ENCODE peak calls at places on chromosome 1, in nine cellular contexts. One of them, this sample, is unnamed.

GRCh38 chr1:25040122-25040685 is 110.1 kb upstream of the RUNX3 start:
- DNase-seq in substantia nigra: no peak
- DNase-seq in cardiac fibroblast: no peak
- DNase-seq in HT1080: no peak
- DNase-seq in activated T-helper 1 cell treated with anti-CD3 and anti-CD28 coated beads, Interleukin-2, amount 50 U/mL, for 16 hours: no peak
- DNase-seq in skeletal muscle cell: no peak
- DNase-seq in activated CD4-positive, CD25-positive, alpha-beta regulatory T cell treated with anti-CD3 and anti-CD28 coated beads, Interleukin-2, amount 50 U/mL, for 16 hours: no peak
- DNase-seq in neural crest cell: no peak
- DNase-seq in head of caudate nucleus: no peak
- DNase-seq in this sample: no peak

GRCh38 chr1:70142120-70142519 is 63.3 kb downstream of the LRRC40 start:
- DNase-seq in cardiac fibroblast: peak
- DNase-seq in skeletal muscle cell: no peak
- DNase-seq in head of caudate nucleus: no peak
- DNase-seq in activated CD4-positive, CD25-positive, alpha-beta regulatory T cell treated with anti-CD3 and anti-CD28 coated beads, Interleukin-2, amount 50 U/mL, for 16 hours: no peak
- DNase-seq in activated T-helper 1 cell treated with anti-CD3 and anti-CD28 coated beads, Interleukin-2, amount 50 U/mL, for 16 hours: no peak
- DNase-seq in neural crest cell: no peak
- DNase-seq in substantia nigra: no peak
- DNase-seq in HT1080: peak
- DNase-seq in this sample: no peak

GRCh38 chr1:114716304-114717158 is at the start of gene NRAS:
- DNase-seq in activated T-helper 1 cell treated with anti-CD3 and anti-CD28 coated beads, Interleukin-2, amount 50 U/mL, for 16 hours: peak
- DNase-seq in substantia nigra: peak
- DNase-seq in HT1080: peak
- DNase-seq in neural crest cell: peak
- DNase-seq in activated CD4-positive, CD25-positive, alpha-beta regulatory T cell treated with anti-CD3 and anti-CD28 coated beads, Interleukin-2, amount 50 U/mL, for 16 hours: peak
- DNase-seq in skeletal muscle cell: peak
- DNase-seq in head of caudate nucleus: peak
- DNase-seq in cardiac fibroblast: peak
- DNase-seq in this sample: peak

GRCh38 chr1:52707927-52708655 is 9.9 kb upstream of the COA7 start:
- DNase-seq in activated T-helper 1 cell treated with anti-CD3 and anti-CD28 coated beads, Interleukin-2, amount 50 U/mL, for 16 hours: no peak
- DNase-seq in activated CD4-positive, CD25-positive, alpha-beta regulatory T cell treated with anti-CD3 and anti-CD28 coated beads, Interleukin-2, amount 50 U/mL, for 16 hours: no peak
- DNase-seq in neural crest cell: no peak
- DNase-seq in head of caudate nucleus: no peak
- DNase-seq in cardiac fibroblast: peak
- DNase-seq in skeletal muscle cell: no peak
- DNase-seq in substantia nigra: no peak
- DNase-seq in HT1080: peak
- DNase-seq in this sample: peak

GRCh38 chr1:24108334-24109165 is 3.4 kb downstream of the MYOM3 start:
- DNase-seq in head of caudate nucleus: no peak
- DNase-seq in cardiac fibroblast: peak
- DNase-seq in activated T-helper 1 cell treated with anti-CD3 and anti-CD28 coated beads, Interleukin-2, amount 50 U/mL, for 16 hours: no peak
- DNase-seq in substantia nigra: no peak
- DNase-seq in neural crest cell: no peak
- DNase-seq in activated CD4-positive, CD25-positive, alpha-beta regulatory T cell treated with anti-CD3 and anti-CD28 coated beads, Interleukin-2, amount 50 U/mL, for 16 hours: no peak
- DNase-seq in skeletal muscle cell: no peak
- DNase-seq in HT1080: peak
- DNase-seq in this sample: no peak

GRCh38 chr1:30218438-30218837 is 504.9 kb downstream of the MATN1 start:
- DNase-seq in HT1080: no peak
- DNase-seq in neural crest cell: no peak
- DNase-seq in substantia nigra: no peak
- DNase-seq in activated CD4-positive, CD25-positive, alpha-beta regulatory T cell treated with anti-CD3 and anti-CD28 coated beads, Interleukin-2, amount 50 U/mL, for 16 hours: no peak
- DNase-seq in cardiac fibroblast: no peak
- DNase-seq in activated T-helper 1 cell treated with anti-CD3 and anti-CD28 coated beads, Interleukin-2, amount 50 U/mL, for 16 hours: no peak
- DNase-seq in head of caudate nucleus: no peak
- DNase-seq in skeletal muscle cell: no peak
- DNase-seq in this sample: no peak

GRCh38 chr1:21314797-21315396 is 24.6 kb upstream of the ECE1 start:
- DNase-seq in cardiac fibroblast: no peak
- DNase-seq in head of caudate nucleus: no peak
- DNase-seq in substantia nigra: no peak
- DNase-seq in activated CD4-positive, CD25-positive, alpha-beta regulatory T cell treated with anti-CD3 and anti-CD28 coated beads, Interleukin-2, amount 50 U/mL, for 16 hours: no peak
- DNase-seq in skeletal muscle cell: no peak
- DNase-seq in neural crest cell: no peak
- DNase-seq in activated T-helper 1 cell treated with anti-CD3 and anti-CD28 coated beads, Interleukin-2, amount 50 U/mL, for 16 hours: no peak
- DNase-seq in HT1080: no peak
- DNase-seq in this sample: no peak

GRCh38 chr1:241225741-241226140 is 131.3 kb downstream of the RGS7 start:
- DNase-seq in head of caudate nucleus: no peak
- DNase-seq in activated CD4-positive, CD25-positive, alpha-beta regulatory T cell treated with anti-CD3 and anti-CD28 coated beads, Interleukin-2, amount 50 U/mL, for 16 hours: no peak
- DNase-seq in substantia nigra: no peak
- DNase-seq in skeletal muscle cell: no peak
- DNase-seq in cardiac fibroblast: no peak
- DNase-seq in neural crest cell: no peak
- DNase-seq in activated T-helper 1 cell treated with anti-CD3 and anti-CD28 coated beads, Interleukin-2, amount 50 U/mL, for 16 hours: no peak
- DNase-seq in HT1080: no peak
- DNase-seq in this sample: no peak

GRCh38 chr1:10107985-10108663 is 75.4 kb downstream of the UBE4B start:
- DNase-seq in head of caudate nucleus: no peak
- DNase-seq in substantia nigra: no peak
- DNase-seq in neural crest cell: no peak
- DNase-seq in activated CD4-positive, CD25-positive, alpha-beta regulatory T cell treated with anti-CD3 and anti-CD28 coated beads, Interleukin-2, amount 50 U/mL, for 16 hours: no peak
- DNase-seq in skeletal muscle cell: peak
- DNase-seq in HT1080: peak
- DNase-seq in activated T-helper 1 cell treated with anti-CD3 and anti-CD28 coated beads, Interleukin-2, amount 50 U/mL, for 16 hours: no peak
- DNase-seq in cardiac fibroblast: peak
- DNase-seq in this sample: no peak

GRCh38 chr1:160251687-160252526 is 10.4 kb downstream of the DCAF8 start:
- DNase-seq in substantia nigra: peak
- DNase-seq in HT1080: peak
- DNase-seq in head of caudate nucleus: peak
- DNase-seq in neural crest cell: peak
- DNase-seq in activated CD4-positive, CD25-positive, alpha-beta regulatory T cell treated with anti-CD3 and anti-CD28 coated beads, Interleukin-2, amount 50 U/mL, for 16 hours: peak
- DNase-seq in skeletal muscle cell: peak
- DNase-seq in activated T-helper 1 cell treated with anti-CD3 and anti-CD28 coated beads, Interleukin-2, amount 50 U/mL, for 16 hours: no peak
- DNase-seq in cardiac fibroblast: peak
- DNase-seq in this sample: peak

GRCh38 chr1:23384312-23385058 is 14.8 kb upstream of the ZNF436 start:
- DNase-seq in neural crest cell: no peak
- DNase-seq in head of caudate nucleus: no peak
- DNase-seq in HT1080: peak
- DNase-seq in activated CD4-positive, CD25-positive, alpha-beta regulatory T cell treated with anti-CD3 and anti-CD28 coated beads, Interleukin-2, amount 50 U/mL, for 16 hours: no peak
- DNase-seq in cardiac fibroblast: peak
- DNase-seq in substantia nigra: no peak
- DNase-seq in skeletal muscle cell: no peak
- DNase-seq in activated T-helper 1 cell treated with anti-CD3 and anti-CD28 coated beads, Interleukin-2, amount 50 U/mL, for 16 hours: no peak
- DNase-seq in this sample: no peak

GRCh38 chr1:9914603-9914937 is 4.5 kb upstream of the CTNNBIP1 start:
- DNase-seq in activated CD4-positive, CD25-positive, alpha-beta regulatory T cell treated with anti-CD3 and anti-CD28 coated beads, Interleukin-2, amount 50 U/mL, for 16 hours: no peak
- DNase-seq in substantia nigra: no peak
- DNase-seq in neural crest cell: no peak
- DNase-seq in head of caudate nucleus: no peak
- DNase-seq in skeletal muscle cell: no peak
- DNase-seq in HT1080: no peak
- DNase-seq in cardiac fibroblast: no peak
- DNase-seq in activated T-helper 1 cell treated with anti-CD3 and anti-CD28 coated beads, Interleukin-2, amount 50 U/mL, for 16 hours: no peak
- DNase-seq in this sample: peak